ENCODE peak calls at places on chromosomes 13 and 19, in six cellular contexts. One of them, this sample, is unnamed.

GRCh38 chr19:34359954-34360315 is 5.1 kb upstream of the GPI start:
- DNase-seq in KBM-7: no peak
- DNase-seq in breast epithelium: no peak
- DNase-seq in stimulated activated CD8-positive, alpha-beta memory T cell treated with anti-CD3 and anti-CD28 coated beads, Interleukin-7, amount 100 ng/mL, for 24 hours: no peak
- DNase-seq in mucosa of descending colon: peak; percentile 38
- DNase-seq in central memory CD8-positive, alpha-beta T cell: no peak
- DNase-seq in this sample: no peak

GRCh38 chr13:67841071-67841470 is 610.9 kb upstream of the PCDH9 start:
- DNase-seq in breast epithelium: no peak
- DNase-seq in KBM-7: no peak
- DNase-seq in central memory CD8-positive, alpha-beta T cell: no peak
- DNase-seq in stimulated activated CD8-positive, alpha-beta memory T cell treated with anti-CD3 and anti-CD28 coated beads, Interleukin-7, amount 100 ng/mL, for 24 hours: no peak
- DNase-seq in mucosa of descending colon: no peak
- DNase-seq in this sample: no peak

GRCh38 chr13:29175245-29175873 is 355.2 kb downstream of the MTUS2 start:
- DNase-seq in mucosa of descending colon: no peak
- DNase-seq in central memory CD8-positive, alpha-beta T cell: no peak
- DNase-seq in KBM-7: no peak
- DNase-seq in stimulated activated CD8-positive, alpha-beta memory T cell treated with anti-CD3 and anti-CD28 coated beads, Interleukin-7, amount 100 ng/mL, for 24 hours: no peak
- DNase-seq in breast epithelium: no peak
- DNase-seq in this sample: no peak

GRCh38 chr19:3970808-3971598 is at the start of gene DAPK3:
- DNase-seq in central memory CD8-positive, alpha-beta T cell: peak; percentile 80
- DNase-seq in mucosa of descending colon: peak; percentile 99
- DNase-seq in stimulated activated CD8-positive, alpha-beta memory T cell treated with anti-CD3 and anti-CD28 coated beads, Interleukin-7, amount 100 ng/mL, for 24 hours: peak; percentile 86
- DNase-seq in KBM-7: peak; percentile 98
- DNase-seq in breast epithelium: peak; percentile 99
- DNase-seq in this sample: peak; percentile 94

GRCh38 chr19:5615756-5616327 is 6.7 kb downstream of the SAFB2 start:
- DNase-seq in mucosa of descending colon: no peak
- DNase-seq in KBM-7: no peak
- DNase-seq in central memory CD8-positive, alpha-beta T cell: no peak
- DNase-seq in stimulated activated CD8-positive, alpha-beta memory T cell treated with anti-CD3 and anti-CD28 coated beads, Interleukin-7, amount 100 ng/mL, for 24 hours: no peak
- DNase-seq in breast epithelium: no peak
- DNase-seq in this sample: no peak

GRCh38 chr19:13031917-13032623 is 36.8 kb downstream of the NFIX start:
- DNase-seq in stimulated activated CD8-positive, alpha-beta memory T cell treated with anti-CD3 and anti-CD28 coated beads, Interleukin-7, amount 100 ng/mL, for 24 hours: no peak
- DNase-seq in KBM-7: no peak
- DNase-seq in breast epithelium: no peak
- DNase-seq in mucosa of descending colon: no peak
- DNase-seq in central memory CD8-positive, alpha-beta T cell: no peak
- DNase-seq in this sample: no peak

GRCh38 chr19:28631931-28632330 is 581.0 kb downstream of the UQCRFS1 start:
- DNase-seq in mucosa of descending colon: no peak
- DNase-seq in central memory CD8-positive, alpha-beta T cell: no peak
- DNase-seq in KBM-7: no peak
- DNase-seq in stimulated activated CD8-positive, alpha-beta memory T cell treated with anti-CD3 and anti-CD28 coated beads, Interleukin-7, amount 100 ng/mL, for 24 hours: no peak
- DNase-seq in breast epithelium: no peak
- DNase-seq in this sample: no peak

GRCh38 chr19:3366104-3366760 is at the start of gene NFIC:
- DNase-seq in KBM-7: peak; percentile 73
- DNase-seq in mucosa of descending colon: peak; percentile 76
- DNase-seq in stimulated activated CD8-positive, alpha-beta memory T cell treated with anti-CD3 and anti-CD28 coated beads, Interleukin-7, amount 100 ng/mL, for 24 hours: no peak
- DNase-seq in breast epithelium: peak; percentile 79
- DNase-seq in central memory CD8-positive, alpha-beta T cell: no peak
- DNase-seq in this sample: peak; percentile 70